ENCODE peak calls at places on chromosomes 4 and X, in eight cellular contexts. P is cardiac muscle cell; D is CD8-positive, alpha-beta memory T cell; N is fibroblast of lung; H is IMR-90; O is NT2/D1; J is ascending aorta; I is HCT116. Y is an unnamed sample.

GRCh38 chr4:175998782-175999181 is 66.9 kb upstream of the WDR17 start:
- DNase-seq in I (peak; percentile 47), P (no peak), D (no peak), H (no peak), J (no peak), N (peak; percentile 5), O (peak; percentile 48), Y (no peak)

GRCh38 chr4:103306870-103307345 is 108.8 kb upstream of the CENPE start:
- DNase-seq in O (peak; percentile 15), H (no peak), P (peak; percentile 72), D (no peak), J (no peak), N (no peak), I (no peak), Y (no peak)

GRCh38 chr4:122826000-122826595 is 533 bp upstream of the FGF2 start:
- DNase-seq in J (no peak), D (no peak), I (no peak), P (no peak), H (peak; percentile 49), O (no peak), N (peak; percentile 69), Y (no peak)

GRCh38 chr4:16259531-16260246 is 33.4 kb upstream of the TAPT1 start:
- DNase-seq in I (no peak), O (no peak), N (peak; percentile 70), D (no peak), P (no peak), J (no peak), H (peak; percentile 16), Y (no peak)

GRCh38 chr4:2803624-2804448 is 11.0 kb downstream of the SH3BP2 start:
- DNase-seq in P (no peak), J (no peak), H (no peak), I (peak; percentile 40), D (no peak), O (no peak), N (no peak), Y (no peak)

GRCh38 chr4:7291372-7292135 is 99.2 kb downstream of the SORCS2 start:
- DNase-seq in I (no peak), H (peak; percentile 40), D (no peak), O (no peak), J (no peak), N (no peak), P (no peak), Y (no peak)

GRCh38 chr4:8297141-8297601 is 27.6 kb downstream of the HTRA3 start:
- DNase-seq in J (no peak), O (no peak), D (no peak), I (no peak), H (no peak), N (no peak), P (no peak), Y (no peak)

GRCh38 chr4:33063238-33063637 is 2343.1 kb downstream of the PCDH7 start:
- DNase-seq in O (no peak), D (no peak), H (peak; percentile 54), I (no peak), J (no peak), P (peak; percentile 26), N (peak; percentile 51), Y (no peak)

GRCh38 chrX:153226344-153227190 is 47.5 kb downstream of the MAGEA1 start:
- DNase-seq in D (no peak), O (peak; percentile 81), N (peak; percentile 76), P (peak; percentile 53), I (peak; percentile 67), J (no peak), H (peak; percentile 2), Y (no peak)

GRCh38 chr4:100086766-100087431 is 103.4 kb downstream of the DDIT4L start:
- DNase-seq in D (no peak), O (peak; percentile 51), P (no peak), N (no peak), J (no peak), H (no peak), I (no peak), Y (no peak)

GRCh38 chr4:168531305-168531704 is 34.5 kb downstream of the PALLD start:
- DNase-seq in D (no peak), N (no peak), I (peak; percentile 86), H (no peak), P (no peak), O (no peak), J (no peak), Y (no peak)

GRCh38 chrX:24190500-24191156 is 41.1 kb downstream of the ZFX start:
- DNase-seq in J (no peak), I (no peak), H (peak; percentile 71), P (no peak), D (no peak), N (peak; percentile 34), O (no peak), Y (no peak)

GRCh38 chrX:24186986-24187385 is 37.5 kb downstream of the ZFX start:
- DNase-seq in I (no peak), J (no peak), H (no peak), D (no peak), N (no peak), P (no peak), O (no peak), Y (no peak)

GRCh38 chrX:24189490-24189889 is 40.0 kb downstream of the ZFX start:
- DNase-seq in P (no peak), N (no peak), I (no peak), D (no peak), J (no peak), H (no peak), O (no peak), Y (no peak)

GRCh38 chrX:24184018-24184417 is 34.5 kb downstream of the ZFX start:
- DNase-seq in P (no peak), H (no peak), D (no peak), N (peak; percentile 7), O (no peak), J (no peak), I (no peak), Y (no peak)

DNA sequence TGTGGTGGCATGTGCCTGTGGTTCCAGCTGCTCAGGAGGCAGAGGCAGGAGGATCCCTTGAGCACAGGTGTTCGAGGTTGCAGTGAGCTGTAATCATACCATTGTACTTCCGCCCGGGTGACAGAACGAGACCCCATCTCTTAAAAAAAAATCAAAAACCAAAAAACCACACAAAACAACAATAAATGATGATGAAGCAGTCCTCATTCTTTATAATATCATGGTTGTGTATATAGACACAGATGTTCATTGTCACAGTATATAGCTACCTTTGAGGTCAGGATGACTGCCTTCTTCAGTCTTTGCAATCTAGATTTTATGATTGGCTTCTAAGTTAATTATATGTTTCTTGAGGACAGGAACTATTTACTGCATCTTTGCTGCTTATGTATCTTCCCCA is 37.0 kb downstream of the ZFX start:
- DNase-seq in P (no peak), N (no peak), O (no peak), I (no peak), H (no peak), J (no peak), D (no peak), Y (no peak)
- H3K4me1 ChIP-seq in P (peaks cover 3% of the 10 kb centered on the region), N (no peaks in the 10 kb centered on the region), O (no peaks in the 10 kb centered on the region), I (no peaks in the 10 kb centered on the region), H (peaks cover 3% of the 10 kb centered on the region), J (no peaks in the 10 kb centered on the region), D (no peaks in the 10 kb centered on the region), Y (peaks cover 9% of the 10 kb centered on the region)

GRCh38 chr4:37827030-37827705 is 682 bp downstream of the PGM2 start:
- DNase-seq in N (peak; percentile 61), O (no peak), H (peak; percentile 61), D (no peak), I (no peak), J (no peak), P (peak; percentile 8), Y (no peak)

GRCh38 chr4:37827802-37828321 is 1.4 kb downstream of the PGM2 start:
- DNase-seq in N (no peak), D (no peak), H (no peak), I (no peak), O (no peak), J (no peak), P (no peak), Y (no peak)

GRCh38 chr4:37828843-37829242 is 2.4 kb downstream of the PGM2 start:
- DNase-seq in J (no peak), D (no peak), O (no peak), P (no peak), I (no peak), H (no peak), N (no peak), Y (no peak)

GRCh38 chr4:37826282-37827029 is at the start of gene PGM2:
- DNase-seq in I (peak; percentile 67), J (peak; percentile 63), D (peak; percentile 85), O (peak; percentile 65), P (peak; percentile 92), H (peak; percentile 73), N (peak; percentile 78), Y (peak; percentile 91)

GRCh38 chr4:37830640-37831039 is 4.2 kb downstream of the PGM2 start:
- DNase-seq in N (no peak), I (no peak), P (no peak), D (no peak), J (no peak), H (no peak), O (no peak), Y (no peak)
- H3K4me1 ChIP-seq in N (peaks cover 3% of the 10 kb centered on the region), I (peaks cover 14% of the 10 kb centered on the region), P (no peaks in the 10 kb centered on the region), D (peaks cover 17% of the 10 kb centered on the region), J (peaks cover 2% of the 10 kb centered on the region), H (peaks cover 2% of the 10 kb centered on the region), O (no peaks in the 10 kb centered on the region), Y (peaks cover 16% of the 10 kb centered on the region)

GRCh38 chrX:109920325-109920724 is 82.6 kb upstream of the TMEM164 start:
- DNase-seq in J (no peak), D (no peak), H (no peak), I (no peak), P (no peak), N (no peak), O (no peak), Y (no peak)

GRCh38 chrX:109920868-109921267 is 82.0 kb upstream of the TMEM164 start:
- DNase-seq in H (no peak), P (no peak), J (no peak), D (no peak), I (no peak), N (no peak), O (no peak), Y (no peak)

GRCh38 chrX:109925656-109926055 is 77.3 kb upstream of the TMEM164 start:
- DNase-seq in H (no peak), D (no peak), I (no peak), P (no peak), J (no peak), O (no peak), N (no peak), Y (no peak)

GRCh38 chrX:109918753-109919152 is 84.2 kb upstream of the TMEM164 start:
- DNase-seq in I (no peak), D (no peak), J (no peak), O (no peak), H (peak; percentile 2), P (no peak), N (peak; percentile 61), Y (no peak)

DNA sequence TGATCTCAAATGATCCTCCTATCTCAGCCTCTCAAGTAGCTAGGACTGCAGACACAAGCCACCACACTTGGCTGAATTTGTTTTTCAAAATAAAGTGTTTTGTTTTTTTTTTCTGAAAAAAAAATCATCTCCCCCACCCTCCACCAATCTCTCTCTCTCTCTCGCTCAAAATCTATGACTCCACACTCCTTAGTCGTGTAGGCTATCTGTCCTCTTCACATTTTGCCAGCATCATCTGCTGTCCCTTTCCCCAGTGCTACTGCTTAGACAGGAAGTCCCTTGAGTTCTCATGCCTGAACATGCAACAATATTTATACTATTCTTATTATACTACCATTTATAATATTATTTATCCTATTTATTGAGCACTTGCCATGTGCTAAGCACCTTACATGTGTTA is 80.7 kb upstream of the TMEM164 start:
- DNase-seq in I (no peak), P (no peak), O (no peak), N (no peak), D (no peak), J (no peak), H (no peak), Y (no peak)
- H3K4me1 ChIP-seq in I (no peaks in the 10 kb centered on the region), P (no peaks in the 10 kb centered on the region), O (no peaks in the 10 kb centered on the region), N (no peaks in the 10 kb centered on the region), D (no peaks in the 10 kb centered on the region), J (no peaks in the 10 kb centered on the region), H (no peaks in the 10 kb centered on the region), Y (no peaks in the 10 kb centered on the region)

GRCh38 chr4:87978656-87979055 is 3.1 kb downstream of the SPP1 start:
- DNase-seq in I (no peak), P (no peak), N (peak; percentile 25), J (no peak), H (peak; percentile 62), O (no peak), D (no peak), Y (no peak)
- H3K4me1 ChIP-seq in I (peaks cover 20% of the 10 kb centered on the region), P (no peaks in the 10 kb centered on the region), N (peaks cover 2% of the 10 kb centered on the region), J (no peaks in the 10 kb centered on the region), H (no peaks in the 10 kb centered on the region), O (no peaks in the 10 kb centered on the region), D (peaks cover 8% of the 10 kb centered on the region), Y (peaks cover 6% of the 10 kb centered on the region)